ENCODE peak calls at places on chromosome 1, in eight cellular contexts. One of them, this sample, is unnamed.

GRCh38 chr1:175969236-175969635 is 225.8 kb upstream of the TNR start:
- DNase-seq in breast epithelium: no peak
- DNase-seq in aorta: no peak
- DNase-seq in naive thymus-derived CD4-positive, alpha-beta T cell: no peak
- DNase-seq in GM23338: peak; percentile 14
- DNase-seq in small intestine: no peak
- DNase-seq in CD8-positive, alpha-beta T cell: no peak
- DNase-seq in IMR-90: no peak
- DNase-seq in this sample: no peak

GRCh38 chr1:50418600-50419109 is 4.6 kb downstream of the DMRTA2 start:
- DNase-seq in CD8-positive, alpha-beta T cell: no peak
- DNase-seq in breast epithelium: no peak
- DNase-seq in naive thymus-derived CD4-positive, alpha-beta T cell: no peak
- DNase-seq in aorta: peak; percentile 78
- DNase-seq in IMR-90: no peak
- DNase-seq in small intestine: no peak
- DNase-seq in GM23338: peak; percentile 67
- DNase-seq in this sample: no peak

GRCh38 chr1:167629681-167630567 is at the start of gene RCSD1:
- DNase-seq in IMR-90: no peak
- DNase-seq in CD8-positive, alpha-beta T cell: peak; percentile 53
- DNase-seq in aorta: peak; percentile 81
- DNase-seq in breast epithelium: no peak
- DNase-seq in naive thymus-derived CD4-positive, alpha-beta T cell: peak; percentile 37
- DNase-seq in GM23338: peak; percentile 45
- DNase-seq in small intestine: peak; percentile 25
- DNase-seq in this sample: peak; percentile 15

GRCh38 chr1:221101792-221102191 is 222.5 kb downstream of the HLX start:
- DNase-seq in GM23338: no peak
- DNase-seq in CD8-positive, alpha-beta T cell: no peak
- DNase-seq in breast epithelium: no peak
- DNase-seq in aorta: no peak
- DNase-seq in naive thymus-derived CD4-positive, alpha-beta T cell: no peak
- DNase-seq in small intestine: no peak
- DNase-seq in IMR-90: peak; percentile 76
- DNase-seq in this sample: no peak

GRCh38 chr1:168348146-168348709 is 67.6 kb downstream of the TBX19 start:
- DNase-seq in CD8-positive, alpha-beta T cell: no peak
- DNase-seq in aorta: no peak
- DNase-seq in breast epithelium: no peak
- DNase-seq in naive thymus-derived CD4-positive, alpha-beta T cell: peak; percentile 32
- DNase-seq in small intestine: peak; percentile 76
- DNase-seq in GM23338: peak; percentile 11
- DNase-seq in IMR-90: no peak
- DNase-seq in this sample: no peak

GRCh38 chr1:42926235-42926869 is 32.3 kb downstream of the SLC2A1 start:
- DNase-seq in small intestine: no peak
- DNase-seq in aorta: no peak
- DNase-seq in IMR-90: no peak
- DNase-seq in breast epithelium: no peak
- DNase-seq in CD8-positive, alpha-beta T cell: no peak
- DNase-seq in GM23338: no peak
- DNase-seq in naive thymus-derived CD4-positive, alpha-beta T cell: no peak
- DNase-seq in this sample: no peak

GRCh38 chr1:65059930-65060538 is 88.0 kb upstream of the AK4 start:
- DNase-seq in naive thymus-derived CD4-positive, alpha-beta T cell: no peak
- DNase-seq in aorta: no peak
- DNase-seq in IMR-90: peak; percentile 61
- DNase-seq in GM23338: peak; percentile 48
- DNase-seq in CD8-positive, alpha-beta T cell: no peak
- DNase-seq in small intestine: peak; percentile 18
- DNase-seq in breast epithelium: no peak
- DNase-seq in this sample: no peak

GRCh38 chr1:232252719-232253118 is 377.2 kb downstream of the SIPA1L2 start:
- DNase-seq in small intestine: no peak
- DNase-seq in CD8-positive, alpha-beta T cell: no peak
- DNase-seq in IMR-90: no peak
- DNase-seq in naive thymus-derived CD4-positive, alpha-beta T cell: no peak
- DNase-seq in GM23338: peak; percentile 65
- DNase-seq in breast epithelium: no peak
- DNase-seq in aorta: no peak
- DNase-seq in this sample: no peak

GRCh38 chr1:113391643-113392271 is 1.4 kb downstream of the MAGI3 start:
- DNase-seq in breast epithelium: peak; percentile 26
- DNase-seq in GM23338: no peak
- DNase-seq in aorta: no peak
- DNase-seq in naive thymus-derived CD4-positive, alpha-beta T cell: peak; percentile 41
- DNase-seq in small intestine: peak; percentile 72
- DNase-seq in CD8-positive, alpha-beta T cell: no peak
- DNase-seq in IMR-90: no peak
- DNase-seq in this sample: no peak

GRCh38 chr1:7299994-7300393 is 471.1 kb upstream of the VAMP3 start:
- DNase-seq in breast epithelium: no peak
- DNase-seq in CD8-positive, alpha-beta T cell: no peak
- DNase-seq in aorta: no peak
- DNase-seq in small intestine: no peak
- DNase-seq in naive thymus-derived CD4-positive, alpha-beta T cell: no peak
- DNase-seq in IMR-90: peak; percentile 96
- DNase-seq in GM23338: no peak
- DNase-seq in this sample: no peak

GRCh38 chr1:169891539-169891885 is 2.2 kb downstream of the SCYL3 start:
- DNase-seq in GM23338: no peak
- DNase-seq in aorta: no peak
- DNase-seq in IMR-90: no peak
- DNase-seq in breast epithelium: no peak
- DNase-seq in small intestine: no peak
- DNase-seq in naive thymus-derived CD4-positive, alpha-beta T cell: no peak
- DNase-seq in CD8-positive, alpha-beta T cell: no peak
- DNase-seq in this sample: no peak

GRCh38 chr1:156456625-156457465 is 43.7 kb downstream of the MEF2D start:
- DNase-seq in IMR-90: peak; percentile 97
- DNase-seq in GM23338: peak; percentile 99
- DNase-seq in naive thymus-derived CD4-positive, alpha-beta T cell: peak; percentile 96
- DNase-seq in breast epithelium: peak; percentile 99
- DNase-seq in small intestine: peak; percentile 99
- DNase-seq in CD8-positive, alpha-beta T cell: peak; percentile 92
- DNase-seq in aorta: peak; percentile 99
- DNase-seq in this sample: peak; percentile 99

GRCh38 chr1:247407180-247407616 is 8.8 kb upstream of the NLRP3 start:
- DNase-seq in IMR-90: no peak
- DNase-seq in breast epithelium: no peak
- DNase-seq in aorta: peak; percentile 83
- DNase-seq in small intestine: peak; percentile 25
- DNase-seq in naive thymus-derived CD4-positive, alpha-beta T cell: peak; percentile 60
- DNase-seq in GM23338: no peak
- DNase-seq in CD8-positive, alpha-beta T cell: peak; percentile 63
- DNase-seq in this sample: no peak

GRCh38 chr1:201570886-201571624 is 32.1 kb downstream of the NAV1 start:
- DNase-seq in small intestine: no peak
- DNase-seq in IMR-90: no peak
- DNase-seq in naive thymus-derived CD4-positive, alpha-beta T cell: no peak
- DNase-seq in breast epithelium: no peak
- DNase-seq in CD8-positive, alpha-beta T cell: no peak
- DNase-seq in aorta: no peak
- DNase-seq in GM23338: no peak
- DNase-seq in this sample: no peak

GRCh38 chr1:243883551-243883950 is 33.5 kb upstream of the AKT3 start:
- DNase-seq in small intestine: no peak
- DNase-seq in IMR-90: peak; percentile 62
- DNase-seq in GM23338: no peak
- DNase-seq in naive thymus-derived CD4-positive, alpha-beta T cell: no peak
- DNase-seq in CD8-positive, alpha-beta T cell: no peak
- DNase-seq in breast epithelium: no peak
- DNase-seq in aorta: no peak
- DNase-seq in this sample: no peak

GRCh38 chr1:201149400-201149799 is 4.9 kb downstream of the TMEM9 start:
- DNase-seq in small intestine: peak; percentile 46
- DNase-seq in IMR-90: peak; percentile 44
- DNase-seq in aorta: peak; percentile 5
- DNase-seq in GM23338: peak; percentile 72
- DNase-seq in naive thymus-derived CD4-positive, alpha-beta T cell: no peak
- DNase-seq in CD8-positive, alpha-beta T cell: no peak
- DNase-seq in breast epithelium: no peak
- DNase-seq in this sample: no peak

GRCh38 chr1:156099282-156099681 is 15.2 kb upstream of the LMNA start:
- DNase-seq in GM23338: no peak
- DNase-seq in naive thymus-derived CD4-positive, alpha-beta T cell: no peak
- DNase-seq in small intestine: no peak
- DNase-seq in aorta: no peak
- DNase-seq in IMR-90: no peak
- DNase-seq in CD8-positive, alpha-beta T cell: no peak
- DNase-seq in breast epithelium: no peak
- DNase-seq in this sample: no peak

GRCh38 chr1:150621497-150622113 is 7.8 kb downstream of the ENSA start:
- DNase-seq in GM23338: peak; percentile 76
- DNase-seq in naive thymus-derived CD4-positive, alpha-beta T cell: peak; percentile 62
- DNase-seq in breast epithelium: no peak
- DNase-seq in IMR-90: peak; percentile 79
- DNase-seq in aorta: no peak
- DNase-seq in small intestine: peak; percentile 69
- DNase-seq in CD8-positive, alpha-beta T cell: peak; percentile 30
- DNase-seq in this sample: peak; percentile 68

GRCh38 chr1:158813159-158813558 is 18.0 kb upstream of the MNDA start:
- DNase-seq in GM23338: no peak
- DNase-seq in breast epithelium: no peak
- DNase-seq in IMR-90: no peak
- DNase-seq in aorta: no peak
- DNase-seq in CD8-positive, alpha-beta T cell: no peak
- DNase-seq in naive thymus-derived CD4-positive, alpha-beta T cell: no peak
- DNase-seq in small intestine: no peak
- DNase-seq in this sample: no peak

DNA sequence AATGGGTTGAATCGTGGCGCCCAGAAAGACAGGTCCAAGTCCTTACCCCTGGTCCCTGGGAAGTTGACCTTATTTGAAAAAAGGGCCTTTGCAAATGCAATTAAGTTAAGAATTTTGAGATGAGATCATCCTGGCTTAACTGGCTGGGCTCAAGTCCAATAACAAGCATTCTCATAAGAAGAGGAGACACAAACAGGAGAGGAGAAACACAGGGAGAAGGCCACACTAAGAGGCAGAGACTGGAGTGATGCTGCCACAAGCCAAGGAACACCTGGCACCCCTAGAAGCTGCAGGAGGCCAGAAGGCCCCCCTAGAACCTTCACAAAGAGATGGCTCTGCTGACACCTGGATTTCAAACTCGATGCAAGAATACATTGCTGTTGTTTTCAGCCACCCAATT is 44.6 kb downstream of the PDPN start:
- DNase-seq in naive thymus-derived CD4-positive, alpha-beta T cell: no peak
- DNase-seq in IMR-90: no peak
- DNase-seq in aorta: no peak
- DNase-seq in CD8-positive, alpha-beta T cell: no peak
- DNase-seq in GM23338: no peak
- DNase-seq in small intestine: no peak
- DNase-seq in breast epithelium: no peak
- DNase-seq in this sample: no peak
- H3K4me3 ChIP-seq in naive thymus-derived CD4-positive, alpha-beta T cell: no peak overlapping the region
- H3K4me3 ChIP-seq in IMR-90: no peak overlapping the region
- H3K4me3 ChIP-seq in aorta: no peak overlapping the region
- H3K4me3 ChIP-seq in CD8-positive, alpha-beta T cell: no peak overlapping the region
- H3K4me3 ChIP-seq in GM23338: no peak overlapping the region
- H3K4me3 ChIP-seq in small intestine: no peak overlapping the region
- H3K4me3 ChIP-seq in breast epithelium: no peak overlapping the region
- H3K4me3 ChIP-seq in this sample: no peak overlapping the region

DNA sequence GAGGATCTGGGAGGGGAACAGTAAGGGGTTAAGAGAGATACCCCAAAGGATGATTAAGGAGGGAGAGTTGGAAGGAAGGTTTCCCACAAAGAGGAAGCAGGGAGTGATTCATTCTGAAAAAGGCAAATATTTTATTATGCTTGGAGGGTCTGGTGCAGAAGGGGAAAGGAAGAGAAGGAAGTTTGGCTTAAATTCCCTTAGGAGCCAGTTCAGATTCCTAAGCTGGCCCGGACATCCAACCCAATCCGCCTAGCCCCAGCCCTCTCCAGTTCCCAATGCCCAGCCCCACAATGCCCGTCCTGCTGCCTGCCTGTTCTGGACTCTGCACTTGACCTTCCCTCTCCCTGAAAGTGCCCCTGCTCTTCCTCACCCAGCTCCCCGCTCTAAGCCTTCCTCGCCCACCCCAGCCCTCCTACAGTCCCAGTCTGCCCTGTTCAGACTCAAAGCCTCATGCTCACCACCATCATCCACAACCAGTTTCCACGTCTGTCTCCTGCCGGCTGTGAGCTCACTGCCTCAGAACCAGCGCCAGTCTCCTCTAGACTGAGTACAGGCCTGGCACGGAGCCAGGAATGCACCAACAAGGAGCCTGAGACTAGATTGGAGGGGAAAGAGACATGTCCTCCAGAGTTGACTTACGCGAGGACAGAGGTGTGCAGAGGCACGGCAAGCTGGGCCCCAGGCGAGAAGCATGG is 18.9 kb downstream of the CAPN2 start:
- DNase-seq in IMR-90: peak; percentile 78
- DNase-seq in GM23338: no peak
- DNase-seq in naive thymus-derived CD4-positive, alpha-beta T cell: no peak
- DNase-seq in aorta: peak; percentile 95
- DNase-seq in CD8-positive, alpha-beta T cell: no peak
- DNase-seq in small intestine: no peak
- DNase-seq in breast epithelium: peak; percentile 56
- DNase-seq in this sample: peak; percentile 70
- H3K4me1 ChIP-seq in IMR-90: peaks cover 42% of the 10 kb centered on the region
- H3K4me1 ChIP-seq in GM23338: peaks cover 49% of the 10 kb centered on the region
- H3K4me1 ChIP-seq in naive thymus-derived CD4-positive, alpha-beta T cell: peaks cover 14% of the 10 kb centered on the region
- H3K4me1 ChIP-seq in aorta: peaks cover 2% of the 10 kb centered on the region
- H3K4me1 ChIP-seq in CD8-positive, alpha-beta T cell: peaks cover 14% of the 10 kb centered on the region
- H3K4me1 ChIP-seq in small intestine: peaks cover 20% of the 10 kb centered on the region
- H3K4me1 ChIP-seq in breast epithelium: peaks cover 27% of the 10 kb centered on the region
- H3K4me1 ChIP-seq in this sample: peaks cover 20% of the 10 kb centered on the region

GRCh38 chr1:37570528-37571334 is 14.0 kb downstream of the DNALI1 start:
- DNase-seq in CD8-positive, alpha-beta T cell: no peak
- DNase-seq in IMR-90: no peak
- DNase-seq in naive thymus-derived CD4-positive, alpha-beta T cell: no peak
- DNase-seq in breast epithelium: no peak
- DNase-seq in aorta: no peak
- DNase-seq in GM23338: no peak
- DNase-seq in small intestine: no peak
- DNase-seq in this sample: no peak
- H3K36me3 ChIP-seq in CD8-positive, alpha-beta T cell: peaks cover 79% of the 10 kb centered on the region
- H3K36me3 ChIP-seq in IMR-90: peaks cover 57% of the 10 kb centered on the region
- H3K36me3 ChIP-seq in naive thymus-derived CD4-positive, alpha-beta T cell: peaks cover 39% of the 10 kb centered on the region
- H3K36me3 ChIP-seq in breast epithelium: peaks cover 6% of the 10 kb centered on the region
- H3K36me3 ChIP-seq in aorta: no peaks in the 10 kb centered on the region
- H3K36me3 ChIP-seq in GM23338: peaks cover 83% of the 10 kb centered on the region
- H3K36me3 ChIP-seq in small intestine: peaks cover 41% of the 10 kb centered on the region
- H3K36me3 ChIP-seq in this sample: no peaks in the 10 kb centered on the region

DNA sequence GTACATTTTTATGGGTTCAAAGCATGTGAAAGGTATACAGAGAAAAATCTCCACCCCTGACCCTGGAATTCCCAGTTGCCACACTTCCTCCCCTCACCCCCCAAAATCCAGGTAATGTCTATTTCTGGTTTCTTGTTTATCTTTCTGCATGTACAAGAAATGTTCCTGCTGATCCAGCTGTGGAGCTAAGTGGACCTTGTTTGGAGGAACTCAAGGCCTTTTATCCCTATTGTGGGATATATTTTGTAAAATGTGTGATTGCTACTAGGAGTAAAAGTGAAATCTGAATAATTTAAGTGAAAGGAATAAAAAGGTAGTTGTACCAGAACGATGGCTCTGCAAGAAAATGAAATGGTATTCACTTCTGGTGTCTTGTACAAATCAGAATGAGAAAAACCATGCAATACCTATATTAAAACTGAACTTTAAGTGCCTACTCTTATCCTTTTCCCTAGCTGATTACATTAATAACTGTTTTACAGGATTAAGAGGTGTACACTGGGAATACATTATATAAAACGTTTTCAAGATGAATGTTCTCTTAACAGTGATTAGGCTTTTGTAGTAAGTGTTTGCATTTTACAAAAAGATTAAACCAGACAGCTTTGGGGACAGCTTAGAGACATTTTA is 3.1 kb downstream of the SPEN start:
- DNase-seq in GM23338: no peak
- DNase-seq in IMR-90: no peak
- DNase-seq in aorta: no peak
- DNase-seq in small intestine: no peak
- DNase-seq in naive thymus-derived CD4-positive, alpha-beta T cell: no peak
- DNase-seq in breast epithelium: no peak
- DNase-seq in CD8-positive, alpha-beta T cell: no peak
- DNase-seq in this sample: no peak
- H3K4me3 ChIP-seq in GM23338: peak overlapping the region; percentile 87
- H3K4me3 ChIP-seq in IMR-90: no peak overlapping the region
- H3K4me3 ChIP-seq in aorta: peak overlapping the region; percentile 72
- H3K4me3 ChIP-seq in small intestine: no peak overlapping the region
- H3K4me3 ChIP-seq in naive thymus-derived CD4-positive, alpha-beta T cell: peak overlapping the region; percentile 34
- H3K4me3 ChIP-seq in breast epithelium: peak overlapping the region; percentile 84
- H3K4me3 ChIP-seq in CD8-positive, alpha-beta T cell: no peak overlapping the region
- H3K4me3 ChIP-seq in this sample: peak overlapping the region; percentile 94